ENCODE peak calls at places on chromosomes 7 and 10, in ten cellular contexts. H, N, E, F, B, X, M, P, Q and I are unnamed samples.

GRCh38 chr10:28111712-28112111 is 112.8 kb upstream of the ODAD2 start:
- DNase-seq in H (no peak), N (no peak), E (no peak), F (peak; percentile 86), B (no peak), X (no peak), M (no peak), P (no peak), Q (no peak), I (no peak)

GRCh38 chr7:108525985-108526767 is at the start of gene PNPLA8:
- DNase-seq in H (peak; percentile 100), N (peak; percentile 100), E (peak; percentile 100), F (peak; percentile 99), B (peak; percentile 99), X (peak; percentile 100), M (peak; percentile 100), P (peak; percentile 100), Q (peak; percentile 100), I (peak; percentile 100)

GRCh38 chr10:28807760-28808613 is 130.7 kb downstream of the BAMBI start:
- DNase-seq in H (no peak), N (no peak), E (no peak), F (no peak), B (peak; percentile 61), X (no peak), M (no peak), P (peak; percentile 74), Q (peak; percentile 60), I (no peak)

GRCh38 chr10:129293991-129294700 is 172.9 kb upstream of the MGMT start:
- DNase-seq in H (no peak), N (no peak), E (no peak), F (no peak), B (no peak), X (no peak), M (no peak), P (no peak), Q (no peak), I (no peak)

GRCh38 chr10:84269773-84270172 is 24.9 kb downstream of the RGR start:
- DNase-seq in H (no peak), N (no peak), E (no peak), F (peak; percentile 83), B (no peak), X (no peak), M (no peak), P (peak; percentile 35), Q (no peak), I (no peak)

GRCh38 chr7:32893225-32893560 is 1.6 kb upstream of the KBTBD2 start:
- DNase-seq in H (no peak), N (no peak), E (no peak), F (peak; percentile 12), B (no peak), X (no peak), M (no peak), P (no peak), Q (no peak), I (no peak)

GRCh38 chr10:28970231-28970630 is 292.9 kb downstream of the BAMBI start:
- DNase-seq in H (no peak), N (no peak), E (no peak), F (peak; percentile 74), B (no peak), X (no peak), M (no peak), P (peak; percentile 42), Q (no peak), I (no peak)

GRCh38 chr10:132783865-132784581 is 1.9 kb downstream of the NKX6-2 start:
- DNase-seq in H (no peak), N (no peak), E (no peak), F (no peak), B (no peak), X (no peak), M (peak; percentile 56), P (no peak), Q (no peak), I (no peak)

GRCh38 chr7:5232874-5233273 is 42.8 kb downstream of the WIPI2 start:
- DNase-seq in H (no peak), N (no peak), E (peak; percentile 35), F (no peak), B (no peak), X (no peak), M (peak; percentile 47), P (no peak), Q (no peak), I (no peak)

GRCh38 chr10:100479059-100479458 is 16.2 kb downstream of the WNT8B start:
- DNase-seq in H (no peak), N (no peak), E (no peak), F (no peak), B (no peak), X (no peak), M (no peak), P (no peak), Q (no peak), I (no peak)

GRCh38 chr7:16189026-16189715 is 232.2 kb downstream of the CRPPA start:
- DNase-seq in H (no peak), N (no peak), E (no peak), F (peak; percentile 51), B (no peak), X (no peak), M (no peak), P (peak; percentile 6), Q (no peak), I (no peak)

GRCh38 chr7:27064681-27065080 is 31.1 kb downstream of the HOXA1 start:
- DNase-seq in H (no peak), N (no peak), E (no peak), F (no peak), B (no peak), X (no peak), M (no peak), P (no peak), Q (no peak), I (no peak)

GRCh38 chr10:3048114-3049019 is 19.0 kb upstream of the PFKP start:
- DNase-seq in H (no peak), N (no peak), E (no peak), F (peak; percentile 50), B (peak; percentile 61), X (no peak), M (no peak), P (peak; percentile 69), Q (no peak), I (no peak)

GRCh38 chr7:151400626-151401315 is 9.1 kb downstream of the WDR86 start:
- DNase-seq in H (no peak), N (no peak), E (peak; percentile 11), F (no peak), B (no peak), X (no peak), M (no peak), P (no peak), Q (no peak), I (no peak)

GRCh38 chr7:51034531-51035264 is 252.0 kb upstream of the GRB10 start:
- DNase-seq in H (no peak), N (no peak), E (no peak), F (peak; percentile 85), B (no peak), X (no peak), M (peak; percentile 28), P (peak; percentile 84), Q (no peak), I (no peak)

GRCh38 chr7:151572136-151572535 is 52.4 kb upstream of the RHEB start:
- DNase-seq in H (peak; percentile 16), N (no peak), E (no peak), F (peak; percentile 25), B (no peak), X (no peak), M (no peak), P (no peak), Q (no peak), I (peak; percentile 36)

GRCh38 chr10:12835709-12836108 is 165.8 kb downstream of the CCDC3 start:
- DNase-seq in H (no peak), N (no peak), E (no peak), F (peak; percentile 81), B (no peak), X (no peak), M (no peak), P (peak; percentile 57), Q (no peak), I (no peak)

GRCh38 chr7:106071356-106071998 is 40.6 kb downstream of the SYPL1 start:
- DNase-seq in H (no peak), N (peak; percentile 7), E (no peak), F (no peak), B (no peak), X (no peak), M (no peak), P (peak; percentile 30), Q (no peak), I (no peak)

GRCh38 chr7:155807013-155807804 is 5.1 kb downstream of the SHH start:
- DNase-seq in H (no peak), N (no peak), E (no peak), F (no peak), B (no peak), X (no peak), M (peak; percentile 77), P (no peak), Q (no peak), I (no peak)
- H3K27ac ChIP-seq in H (no peak overlapping the region), N (no peak overlapping the region), E (no peak overlapping the region), F (no peak overlapping the region), B (no peak overlapping the region), X (no peak overlapping the region), M (no peak overlapping the region), P (no peak overlapping the region), Q (no peak overlapping the region), I (no peak overlapping the region)

DNA sequence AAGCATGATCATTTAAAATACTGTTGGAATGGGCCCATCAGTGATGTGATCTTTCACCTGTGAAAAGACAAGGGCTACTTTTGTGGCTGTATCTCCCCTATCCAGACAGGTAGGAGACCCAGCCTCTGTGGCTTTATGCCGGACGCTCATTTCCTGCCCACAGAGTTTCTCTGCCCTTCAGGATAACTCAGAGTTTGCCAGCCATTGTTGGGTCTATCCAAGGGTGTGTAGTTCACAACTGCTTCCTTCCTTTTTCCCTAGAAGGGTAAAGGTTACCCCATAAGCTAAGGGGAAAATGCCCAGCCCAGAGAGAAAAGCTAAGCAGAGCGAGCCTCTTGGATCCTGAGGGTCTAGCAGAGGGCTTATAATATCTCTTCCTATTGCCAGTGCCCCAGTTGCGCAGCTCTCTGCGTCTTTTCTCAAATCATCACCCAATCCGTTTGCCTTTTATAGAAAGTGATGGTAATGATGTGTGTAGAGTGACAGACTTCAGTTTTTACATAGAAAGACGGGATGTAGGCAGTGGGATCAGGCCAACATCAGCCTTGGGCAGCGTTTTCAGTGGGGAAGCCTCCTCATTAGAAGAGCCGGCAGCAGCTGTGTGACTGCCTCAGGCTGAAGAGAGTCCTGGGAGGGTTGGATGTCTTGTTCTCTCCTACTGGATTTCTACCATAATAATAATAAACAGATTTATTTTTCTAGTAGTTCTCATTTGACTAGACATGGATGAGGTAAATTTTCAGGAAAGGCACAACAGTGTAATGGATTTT is 80.5 kb downstream of the MET start:
- DNase-seq in H (no peak), N (no peak), E (no peak), F (no peak), B (no peak), X (no peak), M (no peak), P (no peak), Q (no peak), I (no peak)
- H3K27ac ChIP-seq in H (no peak overlapping the region), N (no peak overlapping the region), E (no peak overlapping the region), F (no peak overlapping the region), B (no peak overlapping the region), X (no peak overlapping the region), M (no peak overlapping the region), P (no peak overlapping the region), Q (no peak overlapping the region), I (no peak overlapping the region)

GRCh38 chr10:124667425-124668130 is 76.6 kb downstream of the FAM53B start:
- DNase-seq in H (no peak), N (no peak), E (no peak), F (no peak), B (no peak), X (no peak), M (no peak), P (no peak), Q (no peak), I (no peak)
- H3K27ac ChIP-seq in H (no peak overlapping the region), N (no peak overlapping the region), E (peak overlapping the region; percentile 13), F (no peak overlapping the region), B (no peak overlapping the region), X (peak overlapping the region; percentile 95), M (no peak overlapping the region), P (no peak overlapping the region), Q (no peak overlapping the region), I (no peak overlapping the region)

GRCh38 chr7:30647589-30647988 is 34.7 kb downstream of the CRHR2 start:
- DNase-seq in H (no peak), N (no peak), E (no peak), F (no peak), B (no peak), X (no peak), M (no peak), P (no peak), Q (no peak), I (no peak)
- H3K27ac ChIP-seq in H (no peak overlapping the region), N (no peak overlapping the region), E (no peak overlapping the region), F (no peak overlapping the region), B (no peak overlapping the region), X (no peak overlapping the region), M (no peak overlapping the region), P (no peak overlapping the region), Q (no peak overlapping the region), I (no peak overlapping the region)